ENCODE peak calls at places on chromosome 1, in eight cellular contexts. One of them, this sample, is unnamed.

GRCh38 chr1:26874896-26875295 is 11.9 kb downstream of the SFN start:
- DNase-seq in H1: no peak
- DNase-seq in A549: no peak
- DNase-seq in SK-N-SH: no peak
- DNase-seq in endothelial cell of umbilical vein: no peak
- DNase-seq in K562: no peak
- DNase-seq in GM12878: no peak
- DNase-seq in HepG2: no peak
- DNase-seq in this sample: no peak

GRCh38 chr1:85865183-85865582 is 156.9 kb upstream of the ZNHIT6 start:
- DNase-seq in H1: no peak
- DNase-seq in A549: no peak
- DNase-seq in SK-N-SH: no peak
- DNase-seq in endothelial cell of umbilical vein: no peak
- DNase-seq in K562: no peak
- DNase-seq in GM12878: no peak
- DNase-seq in HepG2: no peak
- DNase-seq in this sample: no peak

GRCh38 chr1:64864018-64864945 is 102.1 kb downstream of the JAK1 start:
- DNase-seq in H1: no peak
- DNase-seq in A549: peak; percentile 12
- DNase-seq in SK-N-SH: no peak
- DNase-seq in endothelial cell of umbilical vein: peak; percentile 90
- DNase-seq in K562: peak; percentile 98
- DNase-seq in GM12878: peak; percentile 92
- DNase-seq in HepG2: no peak
- DNase-seq in this sample: peak; percentile 33

GRCh38 chr1:185438936-185439335 is 121.9 kb upstream of the IVNS1ABP start:
- DNase-seq in H1: no peak
- DNase-seq in A549: no peak
- DNase-seq in SK-N-SH: no peak
- DNase-seq in endothelial cell of umbilical vein: no peak
- DNase-seq in K562: no peak
- DNase-seq in GM12878: no peak
- DNase-seq in HepG2: no peak
- DNase-seq in this sample: no peak

GRCh38 chr1:229410692-229411433 is 23.0 kb downstream of the ACTA1 start:
- DNase-seq in H1: no peak
- DNase-seq in A549: peak; percentile 51
- DNase-seq in SK-N-SH: peak; percentile 86
- DNase-seq in endothelial cell of umbilical vein: no peak
- DNase-seq in K562: peak; percentile 44
- DNase-seq in GM12878: no peak
- DNase-seq in HepG2: no peak
- DNase-seq in this sample: no peak

GRCh38 chr1:157691285-157691920 is 9.2 kb downstream of the FCRL3 start:
- DNase-seq in H1: no peak
- DNase-seq in A549: peak; percentile 38
- DNase-seq in SK-N-SH: peak; percentile 42
- DNase-seq in endothelial cell of umbilical vein: peak; percentile 28
- DNase-seq in K562: peak; percentile 16
- DNase-seq in GM12878: no peak
- DNase-seq in HepG2: peak; percentile 7
- DNase-seq in this sample: peak; percentile 21

GRCh38 chr1:208988811-208989222 is 594.7 kb upstream of the CAMK1G start:
- DNase-seq in H1: no peak
- DNase-seq in A549: peak; percentile 1
- DNase-seq in SK-N-SH: peak; percentile 35
- DNase-seq in endothelial cell of umbilical vein: peak; percentile 76
- DNase-seq in K562: no peak
- DNase-seq in GM12878: peak; percentile 34
- DNase-seq in HepG2: no peak
- DNase-seq in this sample: no peak

GRCh38 chr1:155507960-155508359 is 54.6 kb downstream of the ASH1L start:
- DNase-seq in H1: no peak
- DNase-seq in A549: no peak
- DNase-seq in SK-N-SH: no peak
- DNase-seq in endothelial cell of umbilical vein: no peak
- DNase-seq in K562: no peak
- DNase-seq in GM12878: no peak
- DNase-seq in HepG2: no peak
- DNase-seq in this sample: no peak

GRCh38 chr1:12528021-12528852 is 89.8 kb downstream of the DHRS3 start:
- DNase-seq in H1: no peak
- DNase-seq in A549: peak; percentile 95
- DNase-seq in SK-N-SH: no peak
- DNase-seq in endothelial cell of umbilical vein: no peak
- DNase-seq in K562: peak; percentile 93
- DNase-seq in GM12878: no peak
- DNase-seq in HepG2: peak; percentile 98
- DNase-seq in this sample: no peak

GRCh38 chr1:9910080-9910424 is at the start of gene CTNNBIP1:
- DNase-seq in H1: no peak
- DNase-seq in A549: no peak
- DNase-seq in SK-N-SH: no peak
- DNase-seq in endothelial cell of umbilical vein: no peak
- DNase-seq in K562: no peak
- DNase-seq in GM12878: no peak
- DNase-seq in HepG2: no peak
- DNase-seq in this sample: no peak

GRCh38 chr1:5637171-5637570 is 355.1 kb downstream of the NPHP4 start:
- DNase-seq in H1: no peak
- DNase-seq in A549: peak; percentile 8
- DNase-seq in SK-N-SH: peak; percentile 48
- DNase-seq in endothelial cell of umbilical vein: no peak
- DNase-seq in K562: peak; percentile 31
- DNase-seq in GM12878: no peak
- DNase-seq in HepG2: no peak
- DNase-seq in this sample: peak; percentile 18

DNA sequence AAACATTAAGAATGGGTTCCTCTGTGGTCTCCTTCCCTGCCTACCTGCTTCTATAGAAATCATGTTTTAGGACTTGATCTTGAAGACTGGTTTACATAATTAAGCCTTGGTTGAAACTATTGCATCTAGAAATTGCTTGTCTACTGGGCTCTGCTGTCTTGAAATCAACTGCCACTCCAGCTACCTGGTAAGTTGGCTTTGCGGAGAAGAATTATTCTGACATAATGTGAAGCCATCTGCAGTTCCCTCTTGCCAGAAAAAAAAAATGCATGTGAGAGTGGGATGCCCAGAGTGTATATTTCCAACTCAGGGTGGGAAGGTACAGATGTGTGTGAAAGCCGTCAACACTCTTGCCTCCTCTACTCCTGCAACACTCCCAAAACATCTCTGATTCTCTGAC is 27.2 kb downstream of the C8B start:
- DNase-seq in H1: no peak
- DNase-seq in A549: no peak
- DNase-seq in SK-N-SH: no peak
- DNase-seq in endothelial cell of umbilical vein: no peak
- DNase-seq in K562: no peak
- DNase-seq in GM12878: no peak
- DNase-seq in HepG2: no peak
- DNase-seq in this sample: no peak
- H3K27ac ChIP-seq in H1: no peak overlapping the region
- H3K27ac ChIP-seq in A549: no peak overlapping the region
- H3K27ac ChIP-seq in SK-N-SH: no peak overlapping the region
- H3K27ac ChIP-seq in endothelial cell of umbilical vein: no peak overlapping the region
- H3K27ac ChIP-seq in K562: no peak overlapping the region
- H3K27ac ChIP-seq in GM12878: no peak overlapping the region
- H3K27ac ChIP-seq in HepG2: no peak overlapping the region
- H3K27ac ChIP-seq in this sample: no peak overlapping the region

DNA sequence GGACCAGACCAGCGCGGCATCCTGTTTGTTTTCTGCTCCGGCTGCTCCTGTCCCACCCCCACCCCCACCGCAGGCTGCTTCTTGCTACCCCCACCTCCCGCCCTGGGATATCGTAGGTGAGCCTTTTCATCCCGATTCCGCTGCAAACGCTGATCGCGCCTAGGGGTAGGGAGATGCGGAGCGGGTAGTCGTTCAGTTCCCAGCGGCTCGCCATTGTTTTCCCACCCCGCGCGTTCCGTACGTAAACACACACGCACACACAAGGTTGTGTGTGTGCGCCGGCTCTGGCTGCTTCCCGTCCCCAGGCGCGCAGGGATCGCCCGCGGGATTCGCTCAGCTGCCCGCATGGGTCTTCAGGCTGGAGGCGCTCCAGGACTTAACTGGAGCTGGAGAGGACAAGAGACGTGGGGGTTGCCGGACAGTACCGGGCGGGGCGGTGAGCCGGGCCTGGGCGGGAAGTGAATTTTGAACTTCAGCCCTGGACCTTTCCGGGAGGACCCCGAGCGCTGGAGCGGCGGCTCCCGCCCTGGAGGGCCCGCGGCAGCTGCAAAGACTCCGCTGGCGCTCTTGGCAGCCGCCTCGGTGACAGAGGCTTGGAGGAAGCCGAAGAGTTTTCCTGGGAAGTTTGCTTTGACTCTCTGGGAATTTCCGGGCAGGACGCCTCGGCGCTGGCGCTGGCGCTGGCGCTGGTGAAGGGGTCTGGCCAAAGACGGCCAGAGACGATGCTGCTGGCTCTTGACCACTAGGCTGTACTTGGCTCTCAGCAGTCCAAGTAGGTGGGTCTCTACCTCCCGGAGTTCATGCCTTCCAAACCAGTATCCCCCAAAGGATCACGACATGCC is 1.6 kb downstream of the SOX13 start:
- DNase-seq in H1: no peak
- DNase-seq in A549: peak; percentile 65
- DNase-seq in SK-N-SH: peak; percentile 82
- DNase-seq in endothelial cell of umbilical vein: peak; percentile 80
- DNase-seq in K562: no peak
- DNase-seq in GM12878: no peak
- DNase-seq in HepG2: peak; percentile 87
- DNase-seq in this sample: no peak
- H3K4me3 ChIP-seq in H1: peak overlapping the region; percentile 98
- H3K4me3 ChIP-seq in A549: peak overlapping the region; percentile 86
- H3K4me3 ChIP-seq in SK-N-SH: peak overlapping the region; percentile 71
- H3K4me3 ChIP-seq in endothelial cell of umbilical vein: peak overlapping the region; percentile 66
- H3K4me3 ChIP-seq in K562: no peak overlapping the region
- H3K4me3 ChIP-seq in GM12878: no peak overlapping the region
- H3K4me3 ChIP-seq in HepG2: peak overlapping the region; percentile 95
- H3K4me3 ChIP-seq in this sample: peak overlapping the region; percentile 77

GRCh38 chr1:187476671-187477070 is 647.9 kb downstream of the PLA2G4A start:
- DNase-seq in H1: no peak
- DNase-seq in A549: no peak
- DNase-seq in SK-N-SH: peak; percentile 7
- DNase-seq in endothelial cell of umbilical vein: peak; percentile 61
- DNase-seq in K562: no peak
- DNase-seq in GM12878: no peak
- DNase-seq in HepG2: no peak
- DNase-seq in this sample: no peak

GRCh38 chr1:187471555-187471954 is 642.8 kb downstream of the PLA2G4A start:
- DNase-seq in H1: no peak
- DNase-seq in A549: peak; percentile 20
- DNase-seq in SK-N-SH: no peak
- DNase-seq in endothelial cell of umbilical vein: no peak
- DNase-seq in K562: no peak
- DNase-seq in GM12878: no peak
- DNase-seq in HepG2: no peak
- DNase-seq in this sample: no peak

GRCh38 chr1:187469836-187470235 is 641.1 kb downstream of the PLA2G4A start:
- DNase-seq in H1: no peak
- DNase-seq in A549: no peak
- DNase-seq in SK-N-SH: no peak
- DNase-seq in endothelial cell of umbilical vein: no peak
- DNase-seq in K562: no peak
- DNase-seq in GM12878: no peak
- DNase-seq in HepG2: no peak
- DNase-seq in this sample: no peak

GRCh38 chr1:187477103-187477502 is 648.4 kb downstream of the PLA2G4A start:
- DNase-seq in H1: no peak
- DNase-seq in A549: peak; percentile 7
- DNase-seq in SK-N-SH: no peak
- DNase-seq in endothelial cell of umbilical vein: no peak
- DNase-seq in K562: no peak
- DNase-seq in GM12878: no peak
- DNase-seq in HepG2: no peak
- DNase-seq in this sample: no peak

GRCh38 chr1:187474266-187474665 is 645.5 kb downstream of the PLA2G4A start:
- DNase-seq in H1: no peak
- DNase-seq in A549: no peak
- DNase-seq in SK-N-SH: no peak
- DNase-seq in endothelial cell of umbilical vein: peak; percentile 40
- DNase-seq in K562: no peak
- DNase-seq in GM12878: no peak
- DNase-seq in HepG2: no peak
- DNase-seq in this sample: no peak
- TF ChIP-seq MAX in H1: no peak
- TF ChIP-seq MAX in A549: no peak
- TF ChIP-seq MAX in SK-N-SH: no peak
- TF ChIP-seq MAX in endothelial cell of umbilical vein: no peak
- TF ChIP-seq MAX in K562: no peak
- TF ChIP-seq MAX in GM12878: no peak
- TF ChIP-seq MAX in HepG2: no peak
- TF ChIP-seq MAX in this sample: no peak

GRCh38 chr1:37850352-37850955 is 8.9 kb downstream of the MTF1 start:
- DNase-seq in H1: no peak
- DNase-seq in A549: no peak
- DNase-seq in SK-N-SH: no peak
- DNase-seq in endothelial cell of umbilical vein: peak; percentile 13
- DNase-seq in K562: no peak
- DNase-seq in GM12878: no peak
- DNase-seq in HepG2: no peak
- DNase-seq in this sample: no peak
- H3K27ac ChIP-seq in H1: no peak overlapping the region
- H3K27ac ChIP-seq in A549: no peak overlapping the region
- H3K27ac ChIP-seq in SK-N-SH: no peak overlapping the region
- H3K27ac ChIP-seq in endothelial cell of umbilical vein: no peak overlapping the region
- H3K27ac ChIP-seq in K562: no peak overlapping the region
- H3K27ac ChIP-seq in GM12878: no peak overlapping the region
- H3K27ac ChIP-seq in HepG2: no peak overlapping the region
- H3K27ac ChIP-seq in this sample: no peak overlapping the region